ENCODE peak calls at places on chromosomes 11 and 22, in seven cellular contexts. One of them, this sample, is unnamed.
A peak's percentile ranks its signal among the peaks of the same experiment; 100 is the strongest.

GRCh38 chr11:75743711-75744563 is 24.6 kb upstream of the DGAT2 start:
- DNase-seq in upper lobe of left lung: no peak
- DNase-seq in A549: no peak
- DNase-seq in HFF-Myc: no peak
- DNase-seq in body of pancreas: no peak
- DNase-seq in K562: peak; percentile 59
- DNase-seq in psoas muscle: no peak
- DNase-seq in this sample: no peak

GRCh38 chr11:12842933-12843636 is 166.0 kb upstream of the RASSF10 start:
- DNase-seq in A549: no peak
- DNase-seq in HFF-Myc: no peak
- DNase-seq in K562: peak; percentile 76
- DNase-seq in upper lobe of left lung: no peak
- DNase-seq in psoas muscle: no peak
- DNase-seq in body of pancreas: no peak
- DNase-seq in this sample: no peak

GRCh38 chr11:121439337-121439736 is 12.8 kb upstream of the SORL1 start:
- DNase-seq in body of pancreas: no peak
- DNase-seq in upper lobe of left lung: no peak
- DNase-seq in K562: no peak
- DNase-seq in HFF-Myc: no peak
- DNase-seq in A549: no peak
- DNase-seq in psoas muscle: no peak
- DNase-seq in this sample: no peak

GRCh38 chr11:46461461-46461927 is 69.9 kb upstream of the CHRM4 start:
- DNase-seq in A549: no peak
- DNase-seq in body of pancreas: no peak
- DNase-seq in HFF-Myc: no peak
- DNase-seq in upper lobe of left lung: no peak
- DNase-seq in K562: no peak
- DNase-seq in psoas muscle: no peak
- DNase-seq in this sample: no peak

GRCh38 chr11:126702987-126703386 is 297.6 kb downstream of the KIRREL3 start:
- DNase-seq in body of pancreas: no peak
- DNase-seq in HFF-Myc: no peak
- DNase-seq in A549: no peak
- DNase-seq in psoas muscle: no peak
- DNase-seq in K562: no peak
- DNase-seq in upper lobe of left lung: no peak
- DNase-seq in this sample: no peak

GRCh38 chr22:49968313-49968830 is 7.8 kb downstream of the PIM3 start:
- DNase-seq in HFF-Myc: no peak
- DNase-seq in K562: no peak
- DNase-seq in upper lobe of left lung: peak; percentile 84
- DNase-seq in A549: no peak
- DNase-seq in psoas muscle: peak; percentile 28
- DNase-seq in body of pancreas: no peak
- DNase-seq in this sample: no peak

GRCh38 chr11:75924966-75925784 is 110.2 kb downstream of the UVRAG start:
- DNase-seq in upper lobe of left lung: no peak
- DNase-seq in A549: no peak
- DNase-seq in psoas muscle: no peak
- DNase-seq in HFF-Myc: no peak
- DNase-seq in body of pancreas: no peak
- DNase-seq in K562: no peak
- DNase-seq in this sample: no peak

GRCh38 chr11:60725592-60725991 is 1.1 kb downstream of the MS4A18 start:
- DNase-seq in HFF-Myc: no peak
- DNase-seq in upper lobe of left lung: no peak
- DNase-seq in K562: no peak
- DNase-seq in body of pancreas: no peak
- DNase-seq in A549: no peak
- DNase-seq in psoas muscle: no peak
- DNase-seq in this sample: no peak

GRCh38 chr11:125253795-125254525 is 89.4 kb downstream of the PKNOX2 start:
- DNase-seq in upper lobe of left lung: no peak
- DNase-seq in psoas muscle: no peak
- DNase-seq in HFF-Myc: no peak
- DNase-seq in K562: no peak
- DNase-seq in body of pancreas: no peak
- DNase-seq in A549: no peak
- DNase-seq in this sample: no peak

GRCh38 chr11:74694536-74694935 is 36.7 kb downstream of the CHRDL2 start:
- DNase-seq in HFF-Myc: no peak
- DNase-seq in psoas muscle: no peak
- DNase-seq in upper lobe of left lung: no peak
- DNase-seq in K562: no peak
- DNase-seq in A549: no peak
- DNase-seq in body of pancreas: no peak
- DNase-seq in this sample: no peak

GRCh38 chr11:26191193-26191592 is 140.7 kb upstream of the ANO3 start:
- DNase-seq in upper lobe of left lung: no peak
- DNase-seq in HFF-Myc: no peak
- DNase-seq in K562: no peak
- DNase-seq in A549: no peak
- DNase-seq in body of pancreas: no peak
- DNase-seq in psoas muscle: no peak
- DNase-seq in this sample: no peak

GRCh38 chr11:28842716-28843115 is 734.5 kb downstream of the METTL15 start:
- DNase-seq in psoas muscle: no peak
- DNase-seq in body of pancreas: no peak
- DNase-seq in K562: no peak
- DNase-seq in upper lobe of left lung: no peak
- DNase-seq in HFF-Myc: no peak
- DNase-seq in A549: no peak
- DNase-seq in this sample: no peak

GRCh38 chr11:69438286-69438920 is 43.1 kb upstream of the LINC01488 start:
- DNase-seq in upper lobe of left lung: no peak
- DNase-seq in psoas muscle: no peak
- DNase-seq in body of pancreas: no peak
- DNase-seq in A549: no peak
- DNase-seq in HFF-Myc: no peak
- DNase-seq in K562: no peak
- DNase-seq in this sample: no peak

GRCh38 chr11:110128161-110128560 is 35.0 kb downstream of the ZC3H12C start:
- DNase-seq in psoas muscle: no peak
- DNase-seq in upper lobe of left lung: no peak
- DNase-seq in A549: no peak
- DNase-seq in K562: no peak
- DNase-seq in body of pancreas: no peak
- DNase-seq in HFF-Myc: peak; percentile 55
- DNase-seq in this sample: no peak

GRCh38 chr11:116170526-116171120 is 602.2 kb downstream of the BUD13 start:
- DNase-seq in HFF-Myc: no peak
- DNase-seq in K562: peak; percentile 20
- DNase-seq in body of pancreas: no peak
- DNase-seq in A549: no peak
- DNase-seq in upper lobe of left lung: no peak
- DNase-seq in psoas muscle: no peak
- DNase-seq in this sample: no peak

GRCh38 chr22:36258750-36259619 is 6.1 kb downstream of the APOL1 start:
- DNase-seq in body of pancreas: no peak
- DNase-seq in upper lobe of left lung: no peak
- DNase-seq in A549: no peak
- DNase-seq in K562: no peak
- DNase-seq in psoas muscle: no peak
- DNase-seq in HFF-Myc: no peak
- DNase-seq in this sample: no peak
- H3K4me3 ChIP-seq in body of pancreas: no peak overlapping the region
- H3K4me3 ChIP-seq in upper lobe of left lung: no peak overlapping the region
- H3K4me3 ChIP-seq in A549: no peak overlapping the region
- H3K4me3 ChIP-seq in K562: no peak overlapping the region
- H3K4me3 ChIP-seq in psoas muscle: no peak overlapping the region
- H3K4me3 ChIP-seq in HFF-Myc: no peak overlapping the region
- H3K4me3 ChIP-seq in this sample: no peak overlapping the region

DNA sequence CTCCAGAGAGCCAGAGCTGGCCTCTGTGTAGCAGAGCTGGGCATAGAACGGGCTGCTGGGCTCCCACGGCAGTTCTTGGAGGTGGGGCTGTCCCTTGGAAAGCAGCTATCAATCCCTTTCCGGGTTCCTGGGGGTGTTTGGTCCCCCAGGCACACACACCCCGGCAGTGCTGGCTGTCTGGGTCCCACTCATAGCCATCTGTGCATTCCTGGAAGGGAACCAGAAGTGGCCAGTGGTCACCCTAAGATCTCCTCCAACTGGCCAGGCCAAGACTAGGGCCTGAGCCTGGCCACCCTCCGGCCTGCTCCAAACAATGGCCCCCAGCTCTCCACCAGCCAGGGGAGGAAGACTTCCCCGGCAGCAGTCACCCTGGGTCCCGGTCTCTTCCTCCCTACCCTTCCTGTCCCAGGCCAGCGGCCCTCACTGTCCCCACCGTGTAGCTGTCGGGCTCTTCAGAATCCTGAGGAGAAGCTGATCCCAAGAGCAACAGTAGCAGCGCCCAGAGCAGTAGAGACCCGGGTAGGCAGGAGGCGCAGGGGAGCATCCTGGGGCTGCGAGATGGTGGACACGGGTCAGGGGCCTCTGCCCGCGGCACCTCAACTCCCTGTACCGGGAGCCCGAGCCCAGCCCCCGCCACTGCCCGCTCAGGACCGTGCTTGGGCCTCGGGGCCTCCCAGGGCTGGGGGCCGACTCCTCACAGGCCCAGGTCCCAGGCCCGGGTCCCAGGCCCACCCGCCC is 620 bp downstream of the EFEMP2 start:
- DNase-seq in upper lobe of left lung: peak; percentile 88
- DNase-seq in K562: no peak
- DNase-seq in A549: no peak
- DNase-seq in HFF-Myc: no peak
- DNase-seq in body of pancreas: no peak
- DNase-seq in psoas muscle: no peak
- DNase-seq in this sample: no peak
- TF ChIP-seq CTCF in upper lobe of left lung: no peak
- TF ChIP-seq CTCF in K562: no peak
- TF ChIP-seq CTCF in A549: no peak
- TF ChIP-seq CTCF in HFF-Myc: peak; percentile 7
- TF ChIP-seq CTCF in body of pancreas: no peak
- TF ChIP-seq CTCF in psoas muscle: no peak
- TF ChIP-seq CTCF in this sample: peak; percentile 3

GRCh38 chr11:67279589-67280340 is 9.3 kb upstream of the ANKRD13D start:
- DNase-seq in HFF-Myc: no peak
- DNase-seq in psoas muscle: peak; percentile 14
- DNase-seq in K562: no peak
- DNase-seq in A549: no peak
- DNase-seq in upper lobe of left lung: no peak
- DNase-seq in body of pancreas: no peak
- DNase-seq in this sample: no peak

GRCh38 chr11:67276821-67277230 is 10.6 kb downstream of the GRK2 start:
- DNase-seq in body of pancreas: no peak
- DNase-seq in K562: peak; percentile 71
- DNase-seq in psoas muscle: peak; percentile 63
- DNase-seq in upper lobe of left lung: peak; percentile 82
- DNase-seq in A549: no peak
- DNase-seq in HFF-Myc: no peak
- DNase-seq in this sample: no peak

GRCh38 chr11:67277231-67277961 is 11.1 kb downstream of the GRK2 start:
- DNase-seq in body of pancreas: peak; percentile 42
- DNase-seq in upper lobe of left lung: peak; percentile 94
- DNase-seq in K562: peak; percentile 85
- DNase-seq in HFF-Myc: peak; percentile 52
- DNase-seq in psoas muscle: peak; percentile 93
- DNase-seq in A549: no peak
- DNase-seq in this sample: no peak

GRCh38 chr11:67278939-67279588 is 10.0 kb upstream of the ANKRD13D start:
- DNase-seq in HFF-Myc: no peak
- DNase-seq in psoas muscle: peak; percentile 6
- DNase-seq in K562: no peak
- DNase-seq in upper lobe of left lung: peak; percentile 44
- DNase-seq in body of pancreas: no peak
- DNase-seq in A549: no peak
- DNase-seq in this sample: no peak

DNA sequence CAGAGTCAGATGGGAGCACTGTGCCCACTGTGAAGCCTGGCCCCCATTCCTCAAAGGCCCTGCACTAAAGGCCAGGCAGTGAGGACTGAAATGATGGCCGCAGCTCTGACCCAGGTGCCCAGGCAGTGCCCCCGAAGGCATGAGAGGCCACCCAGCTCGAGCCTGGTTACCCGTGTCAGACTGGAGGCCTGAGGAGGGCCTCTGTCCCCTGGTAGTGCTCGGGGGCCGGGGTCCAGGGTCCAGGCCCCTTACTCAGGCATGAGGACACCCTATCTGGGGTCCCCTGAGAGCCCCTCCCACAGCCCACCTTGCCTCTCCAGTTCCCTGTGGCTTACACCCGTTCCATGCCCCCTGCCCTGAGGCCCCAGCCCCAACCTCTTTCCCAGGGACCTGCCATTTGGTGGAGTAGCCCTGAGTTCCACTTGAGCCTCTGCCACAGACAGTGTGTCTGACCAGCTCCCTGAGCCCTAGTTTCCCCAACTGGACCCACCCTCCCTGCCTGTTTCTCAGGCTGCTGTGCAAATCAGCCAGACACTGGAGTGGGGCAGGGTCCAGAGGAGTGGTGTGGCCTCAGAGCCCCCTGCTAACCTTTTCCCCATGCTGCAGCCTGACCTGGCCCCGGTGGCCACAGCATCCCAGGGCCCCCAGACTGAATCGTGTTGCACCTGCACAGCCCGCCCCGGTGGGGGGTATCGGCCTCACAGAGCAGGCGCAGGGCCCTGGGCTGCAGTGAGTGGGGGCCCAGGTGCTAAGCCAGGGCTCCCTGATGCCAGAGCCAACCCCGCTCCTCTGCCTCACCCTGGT is 10.8 kb upstream of the ANKRD13D start:
- DNase-seq in body of pancreas: no peak
- DNase-seq in HFF-Myc: no peak
- DNase-seq in K562: no peak
- DNase-seq in psoas muscle: peak; percentile 9
- DNase-seq in A549: no peak
- DNase-seq in upper lobe of left lung: peak; percentile 67
- DNase-seq in this sample: no peak
- H3K4me3 ChIP-seq in body of pancreas: no peak overlapping the region
- H3K4me3 ChIP-seq in HFF-Myc: no peak overlapping the region
- H3K4me3 ChIP-seq in K562: peak overlapping the region; percentile 37
- H3K4me3 ChIP-seq in psoas muscle: peak overlapping the region; percentile 56
- H3K4me3 ChIP-seq in A549: no peak overlapping the region
- H3K4me3 ChIP-seq in upper lobe of left lung: peak overlapping the region; percentile 36
- H3K4me3 ChIP-seq in this sample: no peak overlapping the region

GRCh38 chr11:123560001-123560400 is 94.4 kb downstream of the SCN3B start:
- DNase-seq in body of pancreas: peak; percentile 53
- DNase-seq in upper lobe of left lung: peak; percentile 86
- DNase-seq in psoas muscle: peak; percentile 67
- DNase-seq in A549: no peak
- DNase-seq in HFF-Myc: no peak
- DNase-seq in K562: no peak
- DNase-seq in this sample: no peak

GRCh38 chr11:123562829-123563228 is 91.6 kb downstream of the SCN3B start:
- DNase-seq in upper lobe of left lung: no peak
- DNase-seq in body of pancreas: no peak
- DNase-seq in A549: no peak
- DNase-seq in HFF-Myc: no peak
- DNase-seq in psoas muscle: no peak
- DNase-seq in K562: no peak
- DNase-seq in this sample: no peak

GRCh38 chr11:123562166-123562565 is 92.3 kb downstream of the SCN3B start:
- DNase-seq in A549: no peak
- DNase-seq in body of pancreas: peak; percentile 29
- DNase-seq in K562: no peak
- DNase-seq in HFF-Myc: no peak
- DNase-seq in psoas muscle: no peak
- DNase-seq in upper lobe of left lung: no peak
- DNase-seq in this sample: no peak

GRCh38 chr11:123559418-123559817 is 95.0 kb downstream of the SCN3B start:
- DNase-seq in K562: no peak
- DNase-seq in HFF-Myc: no peak
- DNase-seq in body of pancreas: no peak
- DNase-seq in psoas muscle: no peak
- DNase-seq in A549: no peak
- DNase-seq in upper lobe of left lung: no peak
- DNase-seq in this sample: no peak

GRCh38 chr11:123561046-123561781 is 93.2 kb downstream of the SCN3B start:
- DNase-seq in A549: no peak
- DNase-seq in upper lobe of left lung: no peak
- DNase-seq in psoas muscle: peak; percentile 35
- DNase-seq in body of pancreas: peak; percentile 54
- DNase-seq in K562: no peak
- DNase-seq in HFF-Myc: no peak
- DNase-seq in this sample: no peak
- TF ChIP-seq CTCF in A549: no peak
- TF ChIP-seq CTCF in upper lobe of left lung: no peak
- TF ChIP-seq CTCF in psoas muscle: peak; percentile 13
- TF ChIP-seq CTCF in body of pancreas: peak; percentile 49
- TF ChIP-seq CTCF in K562: peak; percentile 21
- TF ChIP-seq CTCF in HFF-Myc: peak; percentile 32
- TF ChIP-seq CTCF in this sample: peak; percentile 60

This sample was measured in epithelial cell of proximal tubule.